ENCODE peak calls at places on chromosomes 12 and 14, in seven cellular contexts. F is lung, W is heart left ventricle, P is astrocyte, L is thoracic aorta, O is ovary, Q is ascending aorta. H is an unnamed sample. For H3K4me1, the result is how much of the 10 kb centered on the place peaks cover.

GRCh38 chr14:102591372-102591943 is 991 bp upstream of the RCOR1 start:
- DNase-seq in F (peak), W (peak), P (no peak), L (no peak), O (peak), Q (no peak), H (peak)

GRCh38 chr12:47387991-47388390 is 308.2 kb upstream of the AMIGO2 start:
- DNase-seq in F (no peak), W (no peak), P (peak), L (no peak), O (no peak), Q (no peak), H (no peak)

GRCh38 chr12:124684971-124685688 is 117.7 kb upstream of the NCOR2 start:
- DNase-seq in F (no peak), W (no peak), P (peak), L (no peak), O (peak), Q (no peak), H (peak)

GRCh38 chr14:49992901-49993335 is 100.0 kb downstream of the ARF6 start:
- DNase-seq in F (no peak), W (no peak), P (peak), L (no peak), O (no peak), Q (no peak), H (peak)

GRCh38 chr12:111585619-111586135 is 13.4 kb downstream of the ATXN2 start:
- DNase-seq in F (no peak), W (no peak), P (no peak), L (no peak), O (no peak), Q (no peak), H (no peak)

GRCh38 chr12:100612557-100612956 is 39.1 kb downstream of the GAS2L3 start:
- DNase-seq in F (no peak), W (no peak), P (no peak), L (no peak), O (no peak), Q (no peak), H (no peak)

GRCh38 chr12:91109148-91109564 is 2.1 kb downstream of the LUM start:
- DNase-seq in F (peak), W (peak), P (peak), L (no peak), O (peak), Q (no peak), H (peak)

GRCh38 chr12:131046813-131047788 is 93.4 kb downstream of the ADGRD1 start:
- DNase-seq in F (no peak), W (peak), P (no peak), L (no peak), O (no peak), Q (no peak), H (no peak)

GRCh38 chr12:28578361-28578760 is 388.1 kb downstream of the CCDC91 start:
- DNase-seq in F (no peak), W (no peak), P (no peak), L (no peak), O (no peak), Q (no peak), H (no peak)

GRCh38 chr14:81525129-81525528 is 8.5 kb downstream of the SEL1L start:
- DNase-seq in F (no peak), W (no peak), P (no peak), L (no peak), O (no peak), Q (no peak), H (no peak)

GRCh38 chr14:100104523-100105300 is 39.5 kb downstream of the EVL start:
- DNase-seq in F (no peak), W (no peak), P (peak), L (no peak), O (peak), Q (no peak), H (no peak)

GRCh38 chr14:21486640-21487087 is 9.7 kb downstream of the TOX4 start:
- DNase-seq in F (no peak), W (no peak), P (peak), L (no peak), O (no peak), Q (no peak), H (no peak)

GRCh38 chr12:65611396-65611795 is 212.9 kb upstream of the HMGA2 start:
- DNase-seq in F (no peak), W (no peak), P (no peak), L (no peak), O (no peak), Q (no peak), H (no peak)

GRCh38 chr12:62435337-62436163 is 31.1 kb upstream of the MON2 start:
- DNase-seq in F (peak), W (peak), P (peak), L (peak), O (peak), Q (no peak), H (peak)

GRCh38 chr14:63616015-63616414 is 25.7 kb downstream of the WDR89 start:
- DNase-seq in F (no peak), W (no peak), P (no peak), L (no peak), O (no peak), Q (no peak), H (no peak)

GRCh38 chr12:18054925-18055324 is 35.1 kb downstream of the RERGL start:
- DNase-seq in F (no peak), W (no peak), P (no peak), L (no peak), O (no peak), Q (no peak), H (no peak)

GRCh38 chr12:113142173-113142885 is 6.8 kb upstream of the RASAL1 start:
- DNase-seq in F (no peak), W (no peak), P (no peak), L (no peak), O (no peak), Q (no peak), H (peak)

GRCh38 chr14:50333010-50333409 is 20.9 kb downstream of the DMAC2L start:
- DNase-seq in F (no peak), W (peak), P (peak), L (no peak), O (no peak), Q (no peak), H (peak)

GRCh38 chr12:4962539-4963486 is 53.1 kb downstream of the KCNA1 start:
- DNase-seq in F (no peak), W (no peak), P (peak), L (no peak), O (no peak), Q (no peak), H (no peak)

GRCh38 chr12:112844814-112845565 is 53.4 kb downstream of the RPH3A start:
- DNase-seq in F (no peak), W (no peak), P (no peak), L (no peak), O (no peak), Q (no peak), H (peak)

GRCh38 chr14:75896341-75896740 is 85.5 kb downstream of the TGFB3 start:
- DNase-seq in F (no peak), W (no peak), P (peak), L (no peak), O (no peak), Q (no peak), H (no peak)

GRCh38 chr12:102061096-102061555 is 665 bp downstream of the WASHC3 start:
- DNase-seq in F (no peak), W (no peak), P (peak), L (no peak), O (no peak), Q (no peak), H (no peak)

GRCh38 chr12:126557659-126558058 is 1492.4 kb downstream of the AACS start:
- DNase-seq in F (no peak), W (no peak), P (no peak), L (no peak), O (no peak), Q (no peak), H (no peak)

GRCh38 chr14:53894456-53894855 is 62.2 kb downstream of the BMP4 start:
- DNase-seq in F (no peak), W (no peak), P (peak), L (no peak), O (no peak), Q (no peak), H (no peak)

GRCh38 chr12:123017753-123018152 is 37.3 kb downstream of the ARL6IP4 start:
- DNase-seq in F (no peak), W (no peak), P (no peak), L (no peak), O (no peak), Q (no peak), H (no peak)

GRCh38 chr12:29152223-29152868 is 3.3 kb downstream of the FAR2 start:
- DNase-seq in F (no peak), W (no peak), P (no peak), L (no peak), O (no peak), Q (no peak), H (no peak)

GRCh38 chr12:19151298-19151697 is 21.8 kb downstream of the PLEKHA5 start:
- DNase-seq in F (no peak), W (no peak), P (peak), L (no peak), O (no peak), Q (no peak), H (no peak)

GRCh38 chr12:29334911-29335310 is 46.1 kb downstream of the ERGIC2 start:
- DNase-seq in F (no peak), W (no peak), P (no peak), L (no peak), O (no peak), Q (no peak), H (no peak)

GRCh38 chr12:5022465-5023061 is 21.1 kb upstream of the KCNA5 start:
- DNase-seq in F (no peak), W (peak), P (peak), L (no peak), O (no peak), Q (no peak), H (peak)

GRCh38 chr12:25052191-25053020 is 103.5 kb upstream of the BCAT1 start:
- DNase-seq in F (peak), W (no peak), P (no peak), L (no peak), O (no peak), Q (no peak), H (no peak)

GRCh38 chr12:57775563-57776246 is 3.3 kb downstream of the EEF1AKMT3 start:
- DNase-seq in F (no peak), W (no peak), P (no peak), L (no peak), O (no peak), Q (no peak), H (no peak)

GRCh38 chr12:6450869-6451347 is 934 bp upstream of the TAPBPL start:
- DNase-seq in F (no peak), W (no peak), P (no peak), L (no peak), O (no peak), Q (no peak), H (no peak)

GRCh38 chr12:6277982-6278438 is 32.5 kb upstream of the PLEKHG6 start:
- DNase-seq in F (peak), W (no peak), P (no peak), L (no peak), O (no peak), Q (no peak), H (peak)

GRCh38 chr14:55877942-55878341 is 240.3 kb upstream of the PELI2 start:
- DNase-seq in F (no peak), W (no peak), P (peak), L (no peak), O (no peak), Q (no peak), H (no peak)

DNA sequence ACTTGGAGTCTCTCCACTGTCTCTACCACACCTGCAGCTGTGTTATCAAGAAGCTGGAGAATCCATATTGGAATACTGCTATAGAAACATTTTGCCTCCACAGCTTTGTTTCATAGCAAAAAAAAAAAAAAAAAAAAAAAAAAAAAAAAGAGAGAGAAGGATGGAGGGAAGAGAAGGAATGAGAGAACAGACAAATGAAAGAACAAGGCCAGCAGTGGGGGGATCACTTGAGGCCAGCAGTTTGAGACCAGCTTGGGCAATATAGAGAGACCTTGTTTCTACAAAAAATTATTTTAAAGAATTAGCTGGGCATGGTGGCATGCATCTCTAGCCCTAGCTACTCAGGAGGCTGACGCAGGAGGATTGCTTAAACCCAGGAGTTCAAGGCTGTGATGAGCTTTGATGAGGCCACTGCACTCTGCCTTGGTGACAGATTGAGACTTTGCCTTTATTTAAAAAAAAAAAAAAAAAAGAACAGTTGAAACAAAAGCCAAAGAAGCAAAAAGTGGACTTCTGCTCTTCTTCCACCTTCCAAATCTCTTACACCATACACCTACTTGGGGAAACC is 8.1 kb downstream of the VEZT start:
- DNase-seq in F (no peak), W (no peak), P (no peak), L (no peak), O (no peak), Q (no peak), H (no peak)
- H3K27ac ChIP-seq in F (no peak), W (no peak), P (no peak), L (no peak), O (no peak), Q (peak), H (no peak)

GRCh38 chr12:92110083-92110640 is 35.5 kb downstream of the BTG1 start:
- DNase-seq in F (no peak), W (no peak), P (no peak), L (no peak), O (no peak), Q (no peak), H (no peak)
- H3K4me1 ChIP-seq in F (under half), W (under half), P (under half), L (under half), O (under half), Q (under half), H (under half)

GRCh38 chr14:96221841-96222240 is 17.2 kb downstream of the BDKRB2 start:
- DNase-seq in F (no peak), W (no peak), P (no peak), L (no peak), O (no peak), Q (no peak), H (no peak)

GRCh38 chr14:96227428-96227827 is 22.8 kb downstream of the BDKRB2 start:
- DNase-seq in F (no peak), W (no peak), P (no peak), L (no peak), O (no peak), Q (no peak), H (no peak)

GRCh38 chr14:96229315-96229714 is 24.7 kb downstream of the BDKRB2 start:
- DNase-seq in F (no peak), W (no peak), P (no peak), L (no peak), O (no peak), Q (no peak), H (no peak)

GRCh38 chr14:96224480-96225096 is 19.9 kb downstream of the BDKRB2 start:
- DNase-seq in F (no peak), W (no peak), P (no peak), L (no peak), O (no peak), Q (no peak), H (no peak)

DNA sequence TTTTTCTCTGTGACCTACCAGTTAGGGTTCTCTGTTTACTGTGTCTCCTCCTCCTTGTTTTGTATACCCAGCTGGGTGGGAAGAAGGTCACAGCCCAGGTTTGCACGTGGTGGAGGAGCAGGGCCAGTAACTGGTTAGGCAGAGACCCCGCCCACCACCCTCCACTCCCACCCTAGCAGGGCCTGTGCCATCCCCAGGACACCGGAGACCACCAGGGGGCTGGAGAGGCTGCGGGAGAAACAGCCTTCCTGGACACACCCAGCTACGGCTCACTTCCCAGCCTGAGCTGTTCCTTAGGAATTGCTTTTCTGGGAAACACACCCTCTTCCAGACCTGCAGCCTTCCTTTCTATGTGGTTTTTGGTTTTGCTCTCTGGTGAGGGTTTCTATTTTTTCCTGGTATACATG is 21.1 kb downstream of the BDKRB2 start:
- DNase-seq in F (no peak), W (peak), P (peak), L (no peak), O (no peak), Q (no peak), H (no peak)
- TF ChIP-seq CTCF in F (no peak), W (no peak), P (no peak), L (no peak), O (no peak), Q (no peak), H (no peak)

DNA sequence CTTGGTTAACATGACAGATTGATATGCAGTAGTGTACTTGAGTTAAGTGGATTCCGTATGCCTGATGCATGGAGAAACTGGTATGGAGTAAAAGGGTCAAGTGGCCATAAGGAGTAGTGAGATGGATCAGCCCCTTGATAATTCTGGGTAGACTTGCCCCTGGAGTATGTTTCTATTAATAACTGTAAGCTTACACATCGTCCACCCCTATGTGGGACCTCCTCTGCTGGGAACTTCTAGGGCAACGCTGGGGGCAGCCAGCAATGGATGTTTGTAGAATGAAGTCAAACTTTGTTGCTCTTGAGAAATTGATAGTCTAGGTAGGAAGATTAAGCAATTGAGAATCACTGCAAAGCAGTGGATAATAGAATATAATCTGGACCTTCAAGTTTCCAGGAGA is 3.5 kb downstream of the C12orf75 start:
- DNase-seq in F (no peak), W (no peak), P (peak), L (no peak), O (no peak), Q (no peak), H (no peak)
- H3K27ac ChIP-seq in F (no peak), W (no peak), P (peak), L (peak), O (no peak), Q (peak), H (no peak)

GRCh38 chr12:39483042-39483441 is 40.1 kb upstream of the KIF21A start:
- DNase-seq in F (no peak), W (no peak), P (no peak), L (no peak), O (no peak), Q (no peak), H (no peak)

GRCh38 chr12:39483597-39483996 is 40.7 kb upstream of the KIF21A start:
- DNase-seq in F (no peak), W (no peak), P (no peak), L (no peak), O (no peak), Q (no peak), H (no peak)
- H3K4me1 ChIP-seq in F (under half), W (under half), P (under half), L (under half), O (under half), Q (under half), H (under half)

GRCh38 chr12:77734489-77734888 is 96.2 kb upstream of the NAV3 start:
- DNase-seq in F (no peak), W (no peak), P (peak), L (no peak), O (peak), Q (no peak), H (peak)

GRCh38 chr12:77741974-77742517 is 88.6 kb upstream of the NAV3 start:
- DNase-seq in F (no peak), W (no peak), P (no peak), L (no peak), O (no peak), Q (no peak), H (no peak)

GRCh38 chr12:77736219-77736965 is 94.3 kb upstream of the NAV3 start:
- DNase-seq in F (no peak), W (no peak), P (no peak), L (no peak), O (no peak), Q (no peak), H (no peak)
- TF ChIP-seq CTCF in F (no peak), W (no peak), P (no peak), L (no peak), O (no peak), Q (no peak), H (no peak)

GRCh38 chr12:20283467-20283866 is 84.9 kb upstream of the PDE3A start:
- DNase-seq in F (no peak), W (no peak), P (no peak), L (no peak), O (no peak), Q (no peak), H (no peak)
- H3K27ac ChIP-seq in F (no peak), W (no peak), P (no peak), L (no peak), O (no peak), Q (no peak), H (no peak)

DNA sequence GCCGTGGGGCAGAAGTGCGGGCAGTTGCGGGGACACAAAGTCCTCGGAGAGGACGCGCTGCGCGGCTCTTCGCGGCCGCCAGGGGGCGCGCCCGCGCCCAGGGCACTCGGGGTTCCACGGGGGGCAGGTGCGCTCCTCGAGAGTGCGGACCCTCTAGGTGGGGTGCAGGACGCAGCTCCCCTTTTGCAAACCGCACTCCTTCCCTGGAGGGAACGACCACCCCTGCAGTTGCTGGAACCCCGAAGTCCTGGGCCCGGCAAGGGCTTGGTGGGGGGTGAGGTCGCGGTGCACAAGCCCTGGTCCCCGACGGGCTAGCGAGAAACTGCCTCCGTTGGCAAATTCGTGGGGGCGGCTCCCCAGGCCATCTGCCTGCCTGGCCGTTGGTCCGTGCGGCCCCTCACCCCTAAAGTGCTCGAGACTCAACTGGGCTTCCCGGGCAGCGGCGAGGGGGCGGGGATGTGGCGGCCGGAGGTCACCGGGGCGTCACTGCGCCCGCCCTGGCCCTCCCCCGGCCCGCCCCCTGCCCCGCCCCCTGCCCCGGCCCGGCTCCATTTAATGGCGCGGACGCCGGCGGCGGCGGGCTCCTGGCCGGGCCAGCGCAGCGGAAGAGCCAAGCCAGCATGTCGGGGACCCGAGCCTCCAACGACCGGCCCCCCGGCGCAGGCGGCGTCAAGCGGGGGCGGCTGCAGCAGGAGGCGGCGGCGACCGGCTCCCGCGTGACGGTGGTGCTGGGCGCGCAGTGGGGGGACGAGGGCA is at the start of gene ADSS1:
- DNase-seq in F (peak), W (peak), P (no peak), L (no peak), O (peak), Q (no peak), H (peak)
- H3K4me1 ChIP-seq in F (under half), W (half or more), P (under half), L (under half), O (under half), Q (under half), H (under half)

GRCh38 chr12:21941522-21942376 is 523 bp upstream of the ABCC9 start:
- DNase-seq in F (peak), W (peak), P (peak), L (no peak), O (peak), Q (no peak), H (peak)
- TF ChIP-seq CTCF in F (no peak), W (peak), P (peak), L (peak), O (peak), Q (peak), H (peak)

H was measured in adrenal gland.